ENCODE peak calls at places on chromosomes 3 and 15, in five cellular contexts. One of them, this sample, is unnamed.

GRCh38 chr15:62560943-62561571 is 396.0 kb upstream of the C2CD4B start:
- DNase-seq in naive thymus-derived CD8-positive, alpha-beta T cell: no peak
- DNase-seq in NCI-H460: no peak
- DNase-seq in H54: no peak
- DNase-seq in glutamatergic neuron: no peak
- DNase-seq in this sample: peak; percentile 50

GRCh38 chr15:93087825-93088199 is 1.2 kb downstream of the RGMA start:
- DNase-seq in glutamatergic neuron: peak; percentile 81
- DNase-seq in H54: peak; percentile 61
- DNase-seq in NCI-H460: peak; percentile 48
- DNase-seq in naive thymus-derived CD8-positive, alpha-beta T cell: peak; percentile 34
- DNase-seq in this sample: peak; percentile 82

GRCh38 chr3:100165926-100166550 is 51.7 kb upstream of the FILIP1L start:
- DNase-seq in H54: no peak
- DNase-seq in naive thymus-derived CD8-positive, alpha-beta T cell: no peak
- DNase-seq in glutamatergic neuron: no peak
- DNase-seq in NCI-H460: no peak
- DNase-seq in this sample: no peak

GRCh38 chr3:134242649-134243637 is 7.7 kb downstream of the RYK start:
- DNase-seq in H54: peak; percentile 40
- DNase-seq in glutamatergic neuron: no peak
- DNase-seq in naive thymus-derived CD8-positive, alpha-beta T cell: no peak
- DNase-seq in NCI-H460: no peak
- DNase-seq in this sample: no peak

GRCh38 chr15:62824111-62824737 is 218.3 kb upstream of the TPM1 start:
- DNase-seq in NCI-H460: no peak
- DNase-seq in H54: peak; percentile 31
- DNase-seq in naive thymus-derived CD8-positive, alpha-beta T cell: no peak
- DNase-seq in glutamatergic neuron: no peak
- DNase-seq in this sample: no peak

GRCh38 chr3:179175358-179175757 is 27.2 kb downstream of the PIK3CA start:
- DNase-seq in glutamatergic neuron: no peak
- DNase-seq in naive thymus-derived CD8-positive, alpha-beta T cell: no peak
- DNase-seq in H54: no peak
- DNase-seq in NCI-H460: no peak
- DNase-seq in this sample: no peak

GRCh38 chr3:63689285-63689684 is 36.8 kb downstream of the SNTN start:
- DNase-seq in naive thymus-derived CD8-positive, alpha-beta T cell: no peak
- DNase-seq in H54: no peak
- DNase-seq in glutamatergic neuron: no peak
- DNase-seq in NCI-H460: no peak
- DNase-seq in this sample: no peak

GRCh38 chr3:66038384-66038725 is 363 bp downstream of the MAGI1 start:
- DNase-seq in NCI-H460: peak; percentile 6
- DNase-seq in naive thymus-derived CD8-positive, alpha-beta T cell: no peak
- DNase-seq in H54: no peak
- DNase-seq in glutamatergic neuron: no peak
- DNase-seq in this sample: no peak

GRCh38 chr3:3209057-3209456 is 29.6 kb upstream of the CRBN start:
- DNase-seq in NCI-H460: no peak
- DNase-seq in H54: no peak
- DNase-seq in naive thymus-derived CD8-positive, alpha-beta T cell: no peak
- DNase-seq in glutamatergic neuron: no peak
- DNase-seq in this sample: no peak

GRCh38 chr15:73034213-73034612 is 18.1 kb upstream of the NEO1 start:
- DNase-seq in naive thymus-derived CD8-positive, alpha-beta T cell: no peak
- DNase-seq in glutamatergic neuron: no peak
- DNase-seq in NCI-H460: no peak
- DNase-seq in H54: no peak
- DNase-seq in this sample: no peak

GRCh38 chr15:83061680-83062079 is 5.4 kb downstream of the BTBD1 start:
- DNase-seq in glutamatergic neuron: no peak
- DNase-seq in H54: no peak
- DNase-seq in naive thymus-derived CD8-positive, alpha-beta T cell: no peak
- DNase-seq in NCI-H460: no peak
- DNase-seq in this sample: peak; percentile 25

GRCh38 chr3:171535133-171535532 is 74.9 kb upstream of the TNIK start:
- DNase-seq in NCI-H460: no peak
- DNase-seq in naive thymus-derived CD8-positive, alpha-beta T cell: no peak
- DNase-seq in H54: no peak
- DNase-seq in glutamatergic neuron: no peak
- DNase-seq in this sample: no peak

GRCh38 chr3:30984855-30985793 is 90.7 kb upstream of the GADL1 start:
- DNase-seq in glutamatergic neuron: no peak
- DNase-seq in naive thymus-derived CD8-positive, alpha-beta T cell: no peak
- DNase-seq in NCI-H460: no peak
- DNase-seq in H54: no peak
- DNase-seq in this sample: no peak

GRCh38 chr15:74776851-74777768 is 4.8 kb upstream of the CSK start:
- DNase-seq in naive thymus-derived CD8-positive, alpha-beta T cell: peak; percentile 61
- DNase-seq in H54: no peak
- DNase-seq in glutamatergic neuron: no peak
- DNase-seq in NCI-H460: peak; percentile 85
- DNase-seq in this sample: no peak

GRCh38 chr3:41997702-41998551 is 36.0 kb upstream of the ULK4 start:
- DNase-seq in NCI-H460: no peak
- DNase-seq in glutamatergic neuron: no peak
- DNase-seq in H54: no peak
- DNase-seq in naive thymus-derived CD8-positive, alpha-beta T cell: no peak
- DNase-seq in this sample: peak; percentile 49

GRCh38 chr15:77416954-77417353 is 3.0 kb downstream of the PEAK1 start:
- DNase-seq in H54: no peak
- DNase-seq in naive thymus-derived CD8-positive, alpha-beta T cell: no peak
- DNase-seq in glutamatergic neuron: no peak
- DNase-seq in NCI-H460: no peak
- DNase-seq in this sample: no peak

GRCh38 chr3:194103475-194103874 is 32.5 kb upstream of the HES1 start:
- DNase-seq in naive thymus-derived CD8-positive, alpha-beta T cell: peak; percentile 56
- DNase-seq in glutamatergic neuron: no peak
- DNase-seq in NCI-H460: no peak
- DNase-seq in H54: no peak
- DNase-seq in this sample: no peak

GRCh38 chr3:42739401-42740158 is 33.5 kb downstream of the CCDC13 start:
- DNase-seq in NCI-H460: no peak
- DNase-seq in H54: no peak
- DNase-seq in glutamatergic neuron: no peak
- DNase-seq in naive thymus-derived CD8-positive, alpha-beta T cell: no peak
- DNase-seq in this sample: no peak

GRCh38 chr3:61564405-61565059 is 3.2 kb downstream of the PTPRG start:
- DNase-seq in naive thymus-derived CD8-positive, alpha-beta T cell: no peak
- DNase-seq in H54: peak; percentile 70
- DNase-seq in glutamatergic neuron: peak; percentile 94
- DNase-seq in NCI-H460: no peak
- DNase-seq in this sample: peak; percentile 71

GRCh38 chr3:77562089-77562488 is 522.2 kb downstream of the ROBO2 start:
- DNase-seq in H54: no peak
- DNase-seq in NCI-H460: no peak
- DNase-seq in glutamatergic neuron: no peak
- DNase-seq in naive thymus-derived CD8-positive, alpha-beta T cell: no peak
- DNase-seq in this sample: no peak

GRCh38 chr3:153901991-153902390 is 219.2 kb upstream of the ARHGEF26 start:
- DNase-seq in naive thymus-derived CD8-positive, alpha-beta T cell: no peak
- DNase-seq in NCI-H460: no peak
- DNase-seq in H54: no peak
- DNase-seq in glutamatergic neuron: no peak
- DNase-seq in this sample: no peak

GRCh38 chr3:129003578-129004112 is 2.5 kb downstream of the EFCC1 start:
- DNase-seq in NCI-H460: peak; percentile 24
- DNase-seq in H54: no peak
- DNase-seq in naive thymus-derived CD8-positive, alpha-beta T cell: peak; percentile 32
- DNase-seq in glutamatergic neuron: peak; percentile 68
- DNase-seq in this sample: no peak

GRCh38 chr3:45995370-45996192 is at the start of gene FYCO1:
- DNase-seq in naive thymus-derived CD8-positive, alpha-beta T cell: peak; percentile 77
- DNase-seq in H54: peak; percentile 98
- DNase-seq in NCI-H460: peak; percentile 68
- DNase-seq in glutamatergic neuron: peak; percentile 93
- DNase-seq in this sample: peak; percentile 73

GRCh38 chr15:78111788-78112187 is 19.4 kb downstream of the SH2D7 start:
- DNase-seq in H54: no peak
- DNase-seq in NCI-H460: no peak
- DNase-seq in naive thymus-derived CD8-positive, alpha-beta T cell: no peak
- DNase-seq in glutamatergic neuron: no peak
- DNase-seq in this sample: no peak

GRCh38 chr3:103006541-103006940 is 571.7 kb downstream of the ZPLD1 start:
- DNase-seq in glutamatergic neuron: no peak
- DNase-seq in naive thymus-derived CD8-positive, alpha-beta T cell: no peak
- DNase-seq in H54: no peak
- DNase-seq in NCI-H460: no peak
- DNase-seq in this sample: no peak

GRCh38 chr15:78977591-78978347 is 32.9 kb upstream of the CTSH start:
- DNase-seq in naive thymus-derived CD8-positive, alpha-beta T cell: no peak
- DNase-seq in glutamatergic neuron: no peak
- DNase-seq in H54: no peak
- DNase-seq in NCI-H460: no peak
- DNase-seq in this sample: no peak

This sample was measured in HAP-1.